ENCODE peak calls at places on chromosomes 16 and 17, in ten cellular contexts. One of them, this sample, is unnamed.

GRCh38 chr16:84194018-84194417 is 3.1 kb downstream of the ADAD2 start:
- DNase-seq in ovary: no peak
- DNase-seq in Peyer's patch: no peak
- DNase-seq in heart left ventricle: no peak
- DNase-seq in tibial nerve: no peak
- DNase-seq in upper lobe of left lung: no peak
- DNase-seq in NB4: no peak
- DNase-seq in A549: no peak
- DNase-seq in gastrocnemius medialis: no peak
- DNase-seq in prostate gland: no peak
- DNase-seq in this sample: no peak

GRCh38 chr16:71912483-71912882 is 17.2 kb downstream of the IST1 start:
- DNase-seq in A549: no peak
- DNase-seq in heart left ventricle: no peak
- DNase-seq in ovary: no peak
- DNase-seq in Peyer's patch: no peak
- DNase-seq in upper lobe of left lung: no peak
- DNase-seq in prostate gland: no peak
- DNase-seq in tibial nerve: no peak
- DNase-seq in NB4: no peak
- DNase-seq in gastrocnemius medialis: no peak
- DNase-seq in this sample: no peak

GRCh38 chr17:44926841-44927525 is 11.7 kb upstream of the GFAP start:
- DNase-seq in tibial nerve: no peak
- DNase-seq in upper lobe of left lung: no peak
- DNase-seq in A549: no peak
- DNase-seq in NB4: peak; percentile 63
- DNase-seq in gastrocnemius medialis: no peak
- DNase-seq in Peyer's patch: no peak
- DNase-seq in prostate gland: no peak
- DNase-seq in heart left ventricle: no peak
- DNase-seq in ovary: no peak
- DNase-seq in this sample: no peak

GRCh38 chr16:13992322-13992721 is 72.4 kb downstream of the ERCC4 start:
- DNase-seq in tibial nerve: no peak
- DNase-seq in ovary: no peak
- DNase-seq in prostate gland: no peak
- DNase-seq in gastrocnemius medialis: no peak
- DNase-seq in heart left ventricle: no peak
- DNase-seq in Peyer's patch: no peak
- DNase-seq in NB4: no peak
- DNase-seq in upper lobe of left lung: no peak
- DNase-seq in A549: no peak
- DNase-seq in this sample: no peak

GRCh38 chr17:56478836-56479447 is 114.6 kb upstream of the NOG start:
- DNase-seq in ovary: no peak
- DNase-seq in Peyer's patch: no peak
- DNase-seq in A549: peak; percentile 53
- DNase-seq in prostate gland: no peak
- DNase-seq in tibial nerve: no peak
- DNase-seq in NB4: peak; percentile 56
- DNase-seq in gastrocnemius medialis: no peak
- DNase-seq in heart left ventricle: no peak
- DNase-seq in upper lobe of left lung: no peak
- DNase-seq in this sample: no peak

GRCh38 chr17:4953461-4953961 is 2.6 kb downstream of the ENO3 start:
- DNase-seq in tibial nerve: no peak
- DNase-seq in prostate gland: no peak
- DNase-seq in ovary: no peak
- DNase-seq in gastrocnemius medialis: no peak
- DNase-seq in Peyer's patch: no peak
- DNase-seq in A549: no peak
- DNase-seq in upper lobe of left lung: no peak
- DNase-seq in heart left ventricle: no peak
- DNase-seq in NB4: no peak
- DNase-seq in this sample: no peak

GRCh38 chr16:26644912-26645543 is 421.7 kb upstream of the C16orf82 start:
- DNase-seq in A549: no peak
- DNase-seq in ovary: no peak
- DNase-seq in heart left ventricle: no peak
- DNase-seq in prostate gland: no peak
- DNase-seq in gastrocnemius medialis: no peak
- DNase-seq in Peyer's patch: no peak
- DNase-seq in tibial nerve: no peak
- DNase-seq in upper lobe of left lung: no peak
- DNase-seq in NB4: no peak
- DNase-seq in this sample: no peak

GRCh38 chr16:1032607-1033006 is 39.9 kb upstream of the SSTR5 start:
- DNase-seq in gastrocnemius medialis: no peak
- DNase-seq in prostate gland: no peak
- DNase-seq in upper lobe of left lung: no peak
- DNase-seq in heart left ventricle: no peak
- DNase-seq in Peyer's patch: no peak
- DNase-seq in tibial nerve: no peak
- DNase-seq in NB4: no peak
- DNase-seq in A549: no peak
- DNase-seq in ovary: no peak
- DNase-seq in this sample: no peak

GRCh38 chr17:76453431-76453743 is 435 bp upstream of the UBE2O start:
- DNase-seq in prostate gland: no peak
- DNase-seq in gastrocnemius medialis: no peak
- DNase-seq in A549: no peak
- DNase-seq in ovary: no peak
- DNase-seq in Peyer's patch: no peak
- DNase-seq in heart left ventricle: no peak
- DNase-seq in tibial nerve: no peak
- DNase-seq in NB4: no peak
- DNase-seq in upper lobe of left lung: no peak
- DNase-seq in this sample: no peak

GRCh38 chr17:76452102-76452645 is 778 bp downstream of the UBE2O start:
- DNase-seq in heart left ventricle: no peak
- DNase-seq in NB4: no peak
- DNase-seq in gastrocnemius medialis: no peak
- DNase-seq in tibial nerve: no peak
- DNase-seq in A549: no peak
- DNase-seq in upper lobe of left lung: no peak
- DNase-seq in ovary: no peak
- DNase-seq in Peyer's patch: no peak
- DNase-seq in prostate gland: no peak
- DNase-seq in this sample: no peak

GRCh38 chr17:76451480-76451879 is 1.5 kb downstream of the UBE2O start:
- DNase-seq in tibial nerve: no peak
- DNase-seq in heart left ventricle: no peak
- DNase-seq in gastrocnemius medialis: no peak
- DNase-seq in NB4: no peak
- DNase-seq in prostate gland: no peak
- DNase-seq in Peyer's patch: no peak
- DNase-seq in A549: no peak
- DNase-seq in ovary: no peak
- DNase-seq in upper lobe of left lung: no peak
- DNase-seq in this sample: no peak

GRCh38 chr17:76449126-76449525 is 3.8 kb downstream of the UBE2O start:
- DNase-seq in tibial nerve: no peak
- DNase-seq in A549: no peak
- DNase-seq in gastrocnemius medialis: no peak
- DNase-seq in ovary: no peak
- DNase-seq in heart left ventricle: no peak
- DNase-seq in prostate gland: no peak
- DNase-seq in NB4: no peak
- DNase-seq in Peyer's patch: no peak
- DNase-seq in upper lobe of left lung: no peak
- DNase-seq in this sample: no peak

GRCh38 chr17:76452646-76453430 is at the start of gene UBE2O:
- DNase-seq in gastrocnemius medialis: peak; percentile 66
- DNase-seq in tibial nerve: peak; percentile 61
- DNase-seq in prostate gland: peak; percentile 76
- DNase-seq in A549: peak; percentile 94
- DNase-seq in ovary: peak; percentile 85
- DNase-seq in NB4: peak; percentile 92
- DNase-seq in Peyer's patch: peak; percentile 94
- DNase-seq in upper lobe of left lung: peak; percentile 99
- DNase-seq in heart left ventricle: peak; percentile 88
- DNase-seq in this sample: peak; percentile 96
- TF ChIP-seq POLR2A in gastrocnemius medialis: peak; percentile 91
- TF ChIP-seq POLR2A in tibial nerve: no peak
- TF ChIP-seq POLR2A in prostate gland: peak; percentile 79
- TF ChIP-seq POLR2A in A549: peak; percentile 56
- TF ChIP-seq POLR2A in ovary: peak; percentile 25
- TF ChIP-seq POLR2A in NB4: peak; percentile 66
- TF ChIP-seq POLR2A in Peyer's patch: peak; percentile 39
- TF ChIP-seq POLR2A in upper lobe of left lung: no peak
- TF ChIP-seq POLR2A in heart left ventricle: no peak
- TF ChIP-seq POLR2A in this sample: peak; percentile 65

GRCh38 chr17:28726912-28727726 is 1.1 kb upstream of the TLCD1 start:
- DNase-seq in A549: peak; percentile 98
- DNase-seq in ovary: peak; percentile 94
- DNase-seq in heart left ventricle: peak; percentile 91
- DNase-seq in NB4: peak; percentile 97
- DNase-seq in upper lobe of left lung: peak; percentile 95
- DNase-seq in Peyer's patch: peak; percentile 97
- DNase-seq in gastrocnemius medialis: peak; percentile 77
- DNase-seq in prostate gland: peak; percentile 94
- DNase-seq in tibial nerve: peak; percentile 92
- DNase-seq in this sample: peak; percentile 80
- TF ChIP-seq POLR2A in A549: peak; percentile 18
- TF ChIP-seq POLR2A in ovary: peak; percentile 28
- TF ChIP-seq POLR2A in heart left ventricle: no peak
- TF ChIP-seq POLR2A in NB4: no peak
- TF ChIP-seq POLR2A in upper lobe of left lung: no peak
- TF ChIP-seq POLR2A in Peyer's patch: peak; percentile 54
- TF ChIP-seq POLR2A in gastrocnemius medialis: no peak
- TF ChIP-seq POLR2A in prostate gland: no peak
- TF ChIP-seq POLR2A in tibial nerve: no peak
- TF ChIP-seq POLR2A in this sample: no peak

GRCh38 chr17:1918346-1919021 is 88.7 kb downstream of the RPA1 start:
- DNase-seq in NB4: no peak
- DNase-seq in heart left ventricle: no peak
- DNase-seq in Peyer's patch: no peak
- DNase-seq in gastrocnemius medialis: no peak
- DNase-seq in tibial nerve: no peak
- DNase-seq in A549: no peak
- DNase-seq in ovary: no peak
- DNase-seq in upper lobe of left lung: no peak
- DNase-seq in prostate gland: no peak
- DNase-seq in this sample: no peak

GRCh38 chr17:1916339-1916738 is 86.5 kb downstream of the RPA1 start:
- DNase-seq in tibial nerve: no peak
- DNase-seq in A549: no peak
- DNase-seq in gastrocnemius medialis: no peak
- DNase-seq in Peyer's patch: no peak
- DNase-seq in ovary: no peak
- DNase-seq in heart left ventricle: no peak
- DNase-seq in NB4: no peak
- DNase-seq in upper lobe of left lung: no peak
- DNase-seq in prostate gland: no peak
- DNase-seq in this sample: no peak

GRCh38 chr17:1915889-1916288 is 86.1 kb downstream of the RPA1 start:
- DNase-seq in upper lobe of left lung: no peak
- DNase-seq in prostate gland: no peak
- DNase-seq in A549: no peak
- DNase-seq in gastrocnemius medialis: no peak
- DNase-seq in heart left ventricle: no peak
- DNase-seq in ovary: no peak
- DNase-seq in Peyer's patch: no peak
- DNase-seq in tibial nerve: no peak
- DNase-seq in NB4: peak; percentile 35
- DNase-seq in this sample: no peak

GRCh38 chr17:1919206-1919605 is 89.4 kb downstream of the RPA1 start:
- DNase-seq in A549: no peak
- DNase-seq in tibial nerve: no peak
- DNase-seq in heart left ventricle: no peak
- DNase-seq in Peyer's patch: no peak
- DNase-seq in gastrocnemius medialis: no peak
- DNase-seq in prostate gland: no peak
- DNase-seq in upper lobe of left lung: no peak
- DNase-seq in NB4: no peak
- DNase-seq in ovary: no peak
- DNase-seq in this sample: no peak

DNA sequence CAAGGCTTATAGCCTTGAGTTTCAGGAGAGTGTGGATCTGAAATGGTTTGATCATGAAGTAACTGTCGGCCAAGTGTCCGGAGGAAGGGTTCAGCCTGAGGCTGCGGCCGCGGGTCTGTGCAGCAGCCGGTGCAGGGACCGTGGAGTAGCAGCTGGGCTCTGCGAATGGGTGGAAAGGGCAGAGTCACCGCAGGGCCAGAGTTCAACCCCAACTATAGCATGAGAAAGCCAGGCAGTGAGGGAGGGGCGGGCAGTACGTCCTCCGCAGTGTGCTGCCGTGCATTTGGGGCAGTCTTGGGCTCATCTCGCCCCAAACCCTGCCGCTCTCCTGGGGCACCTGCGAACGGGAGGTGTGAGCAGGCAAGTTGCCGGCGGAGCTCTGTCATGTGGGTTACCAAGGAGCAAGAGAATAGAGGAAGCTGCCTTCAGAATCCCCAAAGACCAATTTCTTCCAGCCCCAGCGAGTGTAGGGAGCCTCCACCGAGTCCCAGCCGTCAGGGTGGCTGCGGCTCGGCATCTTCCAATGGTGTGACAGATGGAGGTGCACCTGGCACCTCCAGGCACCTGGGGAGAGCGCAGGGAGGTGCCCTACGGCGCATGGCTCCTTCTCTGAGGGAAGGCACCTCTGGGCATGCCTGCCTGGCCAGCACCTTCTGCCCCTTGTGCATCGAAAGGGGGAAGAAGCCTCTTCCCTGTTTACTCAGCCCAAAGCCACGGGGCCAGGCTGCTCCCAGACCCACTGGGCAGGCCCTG is 87.3 kb downstream of the RPA1 start:
- DNase-seq in NB4: no peak
- DNase-seq in tibial nerve: no peak
- DNase-seq in gastrocnemius medialis: no peak
- DNase-seq in A549: no peak
- DNase-seq in Peyer's patch: no peak
- DNase-seq in heart left ventricle: no peak
- DNase-seq in upper lobe of left lung: peak; percentile 58
- DNase-seq in prostate gland: no peak
- DNase-seq in ovary: no peak
- DNase-seq in this sample: no peak
- TF ChIP-seq POLR2A in NB4: no peak
- TF ChIP-seq POLR2A in tibial nerve: no peak
- TF ChIP-seq POLR2A in gastrocnemius medialis: no peak
- TF ChIP-seq POLR2A in A549: no peak
- TF ChIP-seq POLR2A in Peyer's patch: no peak
- TF ChIP-seq POLR2A in heart left ventricle: no peak
- TF ChIP-seq POLR2A in upper lobe of left lung: no peak
- TF ChIP-seq POLR2A in prostate gland: no peak
- TF ChIP-seq POLR2A in ovary: no peak
- TF ChIP-seq POLR2A in this sample: no peak

DNA sequence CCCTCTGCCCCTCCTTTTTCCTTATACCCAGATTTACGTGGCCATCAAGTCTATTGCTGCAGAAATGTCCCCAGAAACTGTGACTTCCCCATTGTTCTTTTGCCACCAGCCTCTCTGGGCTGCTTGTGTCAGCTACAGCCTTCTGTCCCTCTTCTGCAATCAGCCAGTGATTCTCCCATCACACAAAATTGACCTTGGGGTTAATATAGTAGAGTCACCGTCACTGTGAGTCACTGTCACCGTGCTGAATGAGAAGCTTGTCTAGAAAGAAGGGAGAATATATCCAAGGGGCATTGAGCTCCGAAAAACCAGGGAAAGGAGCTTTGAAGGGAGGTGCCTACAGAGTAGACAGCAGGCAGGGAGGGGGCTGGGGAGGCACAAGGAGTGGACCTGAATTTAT is 290.5 kb downstream of the HAPSTR1 start:
- DNase-seq in gastrocnemius medialis: no peak
- DNase-seq in ovary: no peak
- DNase-seq in tibial nerve: no peak
- DNase-seq in heart left ventricle: no peak
- DNase-seq in prostate gland: no peak
- DNase-seq in upper lobe of left lung: no peak
- DNase-seq in NB4: no peak
- DNase-seq in Peyer's patch: no peak
- DNase-seq in A549: no peak
- DNase-seq in this sample: no peak
- TF ChIP-seq POLR2A in gastrocnemius medialis: no peak
- TF ChIP-seq POLR2A in ovary: no peak
- TF ChIP-seq POLR2A in tibial nerve: no peak
- TF ChIP-seq POLR2A in heart left ventricle: no peak
- TF ChIP-seq POLR2A in prostate gland: no peak
- TF ChIP-seq POLR2A in upper lobe of left lung: no peak
- TF ChIP-seq POLR2A in NB4: no peak
- TF ChIP-seq POLR2A in Peyer's patch: no peak
- TF ChIP-seq POLR2A in A549: no peak
- TF ChIP-seq POLR2A in this sample: no peak